ENCODE peak calls at places on chromosome 18, in seven cellular contexts. B is neuronal stem cell, Q is mesenchymal stem cell, G is H1, Z is H9, L is IMR-90, Y is trophoblast cell. K is an unnamed sample.

GRCh38 chr18:3330622-3331021 is 68.7 kb downstream of the MYL12B start:
- DNase-seq in Y (peak), G (no peak), L (no peak), B (no peak), Q (no peak), Z (no peak), K (peak)

GRCh38 chr18:40367576-40367975 is 1587.5 kb upstream of the PIK3C3 start:
- DNase-seq in B (no peak), G (no peak), Q (no peak), Y (no peak), Z (no peak), L (no peak), K (peak)

GRCh38 chr18:49976810-49977209 is 163.5 kb upstream of the ACAA2 start:
- DNase-seq in Y (no peak), B (no peak), G (no peak), L (no peak), Z (no peak), Q (no peak), K (no peak)

GRCh38 chr18:6145645-6146308 is 250.5 kb upstream of the TMEM200C start:
- DNase-seq in Y (no peak), Q (no peak), L (no peak), B (no peak), Z (peak), G (no peak), K (peak)

GRCh38 chr18:31040982-31041345 is 1.6 kb downstream of the DSC3 start:
- DNase-seq in Y (peak), Z (peak), G (no peak), B (peak), Q (peak), L (no peak), K (peak)

GRCh38 chr18:25350561-25351201 is 1.3 kb downstream of the ZNF521 start:
- DNase-seq in B (peak), Z (peak), Q (peak), L (peak), G (no peak), Y (peak), K (peak)

GRCh38 chr18:69127844-69128486 is 272.7 kb upstream of the DOK6 start:
- DNase-seq in G (no peak), Z (no peak), Y (no peak), Q (no peak), L (no peak), B (no peak), K (peak)

GRCh38 chr18:57942493-57942892 is 101.5 kb upstream of the NEDD4L start:
- DNase-seq in B (no peak), Y (no peak), L (no peak), Q (no peak), G (no peak), Z (no peak), K (peak)

GRCh38 chr18:21760321-21760720 is 19.7 kb downstream of the MIB1 start:
- DNase-seq in B (no peak), Y (no peak), Z (no peak), G (no peak), L (peak), Q (peak), K (no peak)

GRCh38 chr18:3791258-3791657 is 341.3 kb downstream of the TGIF1 start:
- DNase-seq in Y (no peak), G (no peak), B (no peak), Z (no peak), L (no peak), Q (no peak), K (no peak)

GRCh38 chr18:5515007-5515744 is 28.6 kb downstream of the EPB41L3 start:
- DNase-seq in Y (no peak), Q (no peak), Z (no peak), G (no peak), L (no peak), B (no peak), K (no peak)

GRCh38 chr18:3771121-3771971 is 321.4 kb downstream of the TGIF1 start:
- DNase-seq in Q (peak), Z (peak), B (peak), G (peak), Y (peak), L (peak), K (peak)

GRCh38 chr18:57603871-57604270 is 17.4 kb upstream of the FECH start:
- DNase-seq in G (no peak), Z (no peak), Q (no peak), B (no peak), L (no peak), Y (no peak), K (peak)

GRCh38 chr18:6942742-6943141 is 174.9 kb downstream of the LAMA1 start:
- DNase-seq in Z (no peak), Y (no peak), G (no peak), L (no peak), Q (no peak), B (no peak), K (no peak)

GRCh38 chr18:56606623-56607022 is 31.8 kb downstream of the TXNL1 start:
- DNase-seq in B (no peak), Z (no peak), L (no peak), Q (no peak), Y (no peak), G (no peak), K (no peak)

GRCh38 chr18:8949206-8949605 is 153.3 kb upstream of the NDUFV2 start:
- DNase-seq in Q (peak), L (peak), B (no peak), Y (no peak), Z (no peak), G (no peak), K (no peak)

GRCh38 chr18:74281639-74282358 is 10.0 kb downstream of the CYB5A start:
- DNase-seq in B (no peak), Y (peak), Z (no peak), Q (peak), G (no peak), L (no peak), K (peak)

GRCh38 chr18:21762181-21762772 is 21.7 kb downstream of the MIB1 start:
- DNase-seq in L (no peak), B (no peak), Q (no peak), Z (no peak), G (no peak), Y (no peak), K (no peak)

GRCh38 chr18:24704921-24705620 is 244.6 kb downstream of the HRH4 start:
- DNase-seq in G (no peak), B (no peak), Z (no peak), Y (no peak), L (peak), Q (peak), K (no peak)

GRCh38 chr18:36465970-36466369 is 168.5 kb downstream of the FHOD3 start:
- DNase-seq in B (no peak), G (no peak), L (no peak), Z (no peak), Q (no peak), Y (no peak), K (peak)

GRCh38 chr18:2180586-2180985 is 390.7 kb downstream of the METTL4 start:
- DNase-seq in L (no peak), Q (no peak), Y (peak), B (no peak), G (no peak), Z (no peak), K (no peak)

GRCh38 chr18:45050712-45051639 is 370.3 kb downstream of the SETBP1 start:
- DNase-seq in L (peak), Y (peak), G (no peak), B (no peak), Z (no peak), Q (peak), K (no peak)

GRCh38 chr18:44786257-44786656 is 105.6 kb downstream of the SETBP1 start:
- DNase-seq in Z (no peak), Y (no peak), G (no peak), Q (no peak), L (no peak), B (no peak), K (no peak)

GRCh38 chr18:74196220-74197119 is 48.1 kb downstream of the TIMM21 start:
- DNase-seq in B (peak), Q (peak), G (no peak), Y (peak), Z (peak), L (peak), K (peak)

GRCh38 chr18:66752733-66753132 is 148.8 kb upstream of the CDH19 start:
- DNase-seq in L (no peak), Z (no peak), G (no peak), B (no peak), Y (no peak), Q (no peak), K (peak)

GRCh38 chr18:34248727-34249126 is 24.0 kb upstream of the NOL4 start:
- DNase-seq in Y (no peak), G (no peak), Z (no peak), L (no peak), B (no peak), Q (no peak), K (no peak)

GRCh38 chr18:34251919-34252318 is 27.2 kb upstream of the NOL4 start:
- DNase-seq in Q (no peak), Z (no peak), G (no peak), B (no peak), Y (no peak), L (no peak), K (no peak)
- H3K23ac ChIP-seq in Q (no peak), Z (no peak), G (no peak), B (no peak), Y (no peak), L (no peak), K (no peak)

GRCh38 chr18:12993439-12993838 is 2.3 kb downstream of the CEP192 start:
- DNase-seq in L (no peak), Q (no peak), B (no peak), Y (no peak), G (no peak), Z (no peak), K (peak)
- H3K23ac ChIP-seq in L (no peak), Q (peak), B (no peak), Y (no peak), G (no peak), Z (no peak), K (no peak)

GRCh38 chr18:41871229-41872000 is 83.6 kb upstream of the PIK3C3 start:
- DNase-seq in Y (peak), G (no peak), L (no peak), B (no peak), Q (no peak), Z (no peak), K (no peak)
- H3K23ac ChIP-seq in Y (no peak), G (no peak), L (no peak), B (no peak), Q (no peak), Z (no peak), K (no peak)

GRCh38 chr18:48011926-48012469 is 81.5 kb upstream of the SMAD2 start:
- DNase-seq in Z (no peak), Q (no peak), G (no peak), B (no peak), Y (no peak), L (no peak), K (no peak)
- H3K23ac ChIP-seq in Z (no peak), Q (no peak), G (no peak), B (no peak), Y (no peak), L (no peak), K (no peak)

GRCh38 chr18:23363865-23364570 is 89.1 kb upstream of the RIOK3 start:
- DNase-seq in Q (no peak), Y (no peak), L (no peak), Z (no peak), B (no peak), G (no peak), K (no peak)

GRCh38 chr18:23365602-23366001 is 87.5 kb upstream of the RIOK3 start:
- DNase-seq in B (no peak), Z (no peak), Y (no peak), Q (peak), G (no peak), L (peak), K (no peak)

GRCh38 chr18:23373564-23373963 is 79.5 kb upstream of the RIOK3 start:
- DNase-seq in G (no peak), Q (no peak), Y (no peak), B (no peak), L (no peak), Z (no peak), K (no peak)

DNA sequence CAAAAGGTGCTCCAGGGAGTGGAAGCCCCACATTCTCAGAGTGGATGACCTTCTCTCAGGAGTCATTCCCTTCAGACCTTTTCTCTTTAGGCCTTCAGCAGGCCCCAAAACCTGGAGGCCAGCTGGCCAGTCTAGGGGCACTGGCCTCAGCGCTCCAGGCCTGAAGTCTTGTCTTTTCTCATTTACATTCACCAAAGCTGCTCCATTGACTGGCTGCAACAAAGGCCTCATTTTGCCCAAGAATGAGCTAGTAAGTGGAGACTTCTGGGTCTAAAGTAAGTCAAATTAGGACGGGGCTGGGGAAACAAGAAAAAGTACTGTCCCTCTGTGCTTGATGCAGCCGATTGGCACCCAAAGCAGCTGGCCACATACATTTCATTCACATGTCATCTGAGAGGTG is 83.9 kb upstream of the RIOK3 start:
- DNase-seq in Y (no peak), G (no peak), B (peak), Z (no peak), Q (no peak), L (no peak), K (no peak)
- H3K23ac ChIP-seq in Y (no peak), G (no peak), B (no peak), Z (no peak), Q (no peak), L (no peak), K (no peak)

GRCh38 chr18:75418293-75418692 is 9.2 kb downstream of the SMIM21 start:
- DNase-seq in L (no peak), G (no peak), Y (no peak), Q (no peak), Z (no peak), B (no peak), K (no peak)
- H3K23ac ChIP-seq in L (no peak), G (no peak), Y (no peak), Q (no peak), Z (no peak), B (no peak), K (no peak)

DNA sequence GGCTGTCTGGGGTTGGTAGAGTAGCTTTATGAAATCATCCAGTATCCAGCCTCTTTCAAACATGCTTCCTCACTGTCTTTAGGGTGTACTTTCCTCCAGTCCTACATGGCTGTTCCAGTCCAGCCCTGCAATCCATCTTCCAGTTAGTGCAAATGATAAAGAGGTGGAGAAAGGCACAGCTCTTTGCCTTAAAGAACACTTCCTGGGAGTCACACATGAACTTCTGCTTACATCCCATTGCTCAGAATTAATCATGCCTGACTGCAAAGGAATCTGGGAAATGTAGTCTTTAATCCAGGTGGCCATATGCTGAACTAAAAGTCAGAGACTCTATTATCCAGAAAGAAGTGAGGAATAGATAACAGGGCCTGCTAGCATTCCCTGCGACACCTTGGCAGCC is 220.4 kb downstream of the HAUS1 start:
- DNase-seq in Y (peak), Z (no peak), B (no peak), Q (peak), L (peak), G (no peak), K (peak)
- H3K23ac ChIP-seq in Y (no peak), Z (no peak), B (no peak), Q (no peak), L (no peak), G (no peak), K (no peak)

GRCh38 chr18:63213331-63213900 is 106.2 kb downstream of the BCL2 start:
- DNase-seq in G (no peak), Z (no peak), Y (no peak), B (no peak), L (no peak), Q (peak), K (peak)
- H3K23ac ChIP-seq in G (no peak), Z (no peak), Y (no peak), B (no peak), L (no peak), Q (no peak), K (no peak)

K was measured in mesendoderm.